ENCODE peak calls at places on chromosomes 11 and 22, in four cellular contexts. G is HT1080, L is H1, X is left cardiac atrium. F is an unnamed sample.

GRCh38 chr11:64206457-64207246 is at the start of gene FERMT3:
- DNase-seq in G (no peak), L (no peak), X (peak; percentile 81), F (no peak)

GRCh38 chr22:24424001-24424900 is 3.1 kb upstream of the ADORA2A start:
- DNase-seq in G (no peak), L (peak; percentile 77), X (no peak), F (no peak)

GRCh38 chr11:23263466-23263865 is 403.2 kb upstream of the CCDC179 start:
- DNase-seq in G (no peak), L (no peak), X (no peak), F (no peak)

GRCh38 chr11:57214087-57214395 is 23.0 kb downstream of the APLNR start:
- DNase-seq in G (no peak), L (no peak), X (no peak), F (no peak)

GRCh38 chr22:29813563-29813962 is 24.5 kb downstream of the ASCC2 start:
- DNase-seq in G (peak; percentile 63), L (no peak), X (no peak), F (no peak)

GRCh38 chr22:26095271-26095956 is 73.8 kb upstream of the SEZ6L start:
- DNase-seq in G (no peak), L (no peak), X (no peak), F (no peak)

GRCh38 chr22:49437356-49437755 is 390.3 kb downstream of the BRD1 start:
- DNase-seq in G (no peak), L (no peak), X (no peak), F (no peak)

GRCh38 chr22:35894464-35894878 is 134.2 kb downstream of the RBFOX2 start:
- DNase-seq in G (no peak), L (no peak), X (no peak), F (no peak)

GRCh38 chr22:48713266-48714205 is 1114.1 kb downstream of the BRD1 start:
- DNase-seq in G (no peak), L (no peak), X (no peak), F (no peak)

GRCh38 chr11:44258190-44258489 is 51.8 kb downstream of the ALX4 start:
- DNase-seq in G (no peak), L (no peak), X (no peak), F (no peak)

GRCh38 chr22:20024225-20025087 is 3.5 kb downstream of the TANGO2 start:
- DNase-seq in G (no peak), L (no peak), X (peak; percentile 56), F (no peak)

GRCh38 chr11:128421577-128421976 is 165.8 kb downstream of the ETS1 start:
- DNase-seq in G (peak; percentile 47), L (no peak), X (no peak), F (no peak)

GRCh38 chr11:269146-269890 is 8.9 kb upstream of the NLRP6 start:
- DNase-seq in G (no peak), L (no peak), X (no peak), F (peak; percentile 49)

GRCh38 chr11:65944191-65944590 is 1.1 kb upstream of the TSGA10IP start:
- DNase-seq in G (no peak), L (no peak), X (no peak), F (no peak)

GRCh38 chr11:72141066-72141465 is 5.5 kb downstream of the FOLR3 start:
- DNase-seq in G (peak; percentile 93), L (no peak), X (no peak), F (no peak)

GRCh38 chr22:37387793-37388192 is 39.5 kb downstream of the ELFN2 start:
- DNase-seq in G (no peak), L (no peak), X (no peak), F (no peak)

GRCh38 chr11:125132586-125132985 is 21.2 kb upstream of the TMEM218 start:
- DNase-seq in G (no peak), L (no peak), X (no peak), F (no peak)

GRCh38 chr11:9219572-9219971 is 45.6 kb downstream of the DENND5A start:
- DNase-seq in G (peak; percentile 31), L (peak; percentile 26), X (no peak), F (no peak)

GRCh38 chr11:10878408-10879214 is 20.8 kb upstream of the ZBED5 start:
- DNase-seq in G (peak; percentile 63), L (no peak), X (no peak), F (no peak)

GRCh38 chr11:97751952-97752351 is 1268.8 kb upstream of the CNTN5 start:
- DNase-seq in G (no peak), L (no peak), X (no peak), F (no peak)

GRCh38 chr11:12278766-12279671 is 98.4 kb upstream of the PARVA start:
- DNase-seq in G (no peak), L (no peak), X (no peak), F (peak; percentile 54)

GRCh38 chr11:10379433-10379832 is 74.6 kb downstream of the ADM start:
- DNase-seq in G (peak; percentile 36), L (no peak), X (no peak), F (no peak)

GRCh38 chr22:43151251-43152000 is at the start of gene TSPO:
- DNase-seq in G (peak; percentile 30), L (peak; percentile 76), X (peak; percentile 87), F (peak; percentile 78)

GRCh38 chr11:76787271-76787670 is 4.1 kb downstream of the TSKU start:
- DNase-seq in G (no peak), L (no peak), X (no peak), F (no peak)

F was measured in right atrium auricular region.